ENCODE peak calls at places on chromosomes 16 and 17, in nine cellular contexts. F is stimulated activated CD4-positive, alpha-beta T cell treated with anti-CD3 and anti-CD28 coated beads, Interleukin-15, amount 100 ng/mL, for 1 hour; C is left cardiac atrium; S is cardiac muscle cell; K is COR-L47; W is MCF 10A; X is KG1; U is retina; I is neural progenitor cell. O is an unnamed sample.

GRCh38 chr16:56961386-56961785 is 364 bp upstream of the CETP start:
- DNase-seq in F (no peak), C (peak; percentile 6), S (no peak), K (no peak), W (no peak), X (no peak), U (no peak), I (no peak), O (peak; percentile 76)

GRCh38 chr17:77800832-77801231 is 157.7 kb upstream of the TNRC6C start:
- DNase-seq in F (no peak), C (peak; percentile 14), S (no peak), K (no peak), W (no peak), X (no peak), U (no peak), I (no peak), O (no peak)

GRCh38 chr16:1054660-1055556 is 17.6 kb upstream of the SSTR5 start:
- DNase-seq in F (peak; percentile 35), C (peak; percentile 73), S (peak; percentile 86), K (peak; percentile 49), W (peak; percentile 47), X (no peak), U (peak; percentile 86), I (peak; percentile 92), O (peak; percentile 49)

GRCh38 chr17:43389022-43389947 is 9.5 kb upstream of the ARL4D start:
- DNase-seq in F (peak; percentile 59), C (peak; percentile 81), S (peak; percentile 75), K (peak; percentile 70), W (peak; percentile 85), X (peak; percentile 61), U (peak; percentile 85), I (peak; percentile 81), O (peak; percentile 83)

GRCh38 chr17:4365628-4366311 is 705 bp downstream of the UBE2G1 start:
- DNase-seq in F (peak; percentile 14), C (peak; percentile 51), S (peak; percentile 68), K (peak; percentile 11), W (peak; percentile 24), X (no peak), U (peak; percentile 77), I (peak; percentile 80), O (no peak)

GRCh38 chr17:28810437-28810836 is 32.2 kb downstream of the FAM222B start:
- DNase-seq in F (no peak), C (no peak), S (no peak), K (no peak), W (peak; percentile 16), X (no peak), U (no peak), I (no peak), O (no peak)

GRCh38 chr17:80114758-80115157 is 13.4 kb downstream of the GAA start:
- DNase-seq in F (no peak), C (no peak), S (no peak), K (no peak), W (no peak), X (no peak), U (no peak), I (no peak), O (no peak)

GRCh38 chr16:75599452-75600277 is 23.4 kb downstream of the ADAT1 start:
- DNase-seq in F (no peak), C (no peak), S (no peak), K (no peak), W (no peak), X (no peak), U (no peak), I (no peak), O (peak; percentile 27)

GRCh38 chr17:55816532-55817272 is 65.9 kb downstream of the PCTP start:
- DNase-seq in F (no peak), C (no peak), S (no peak), K (no peak), W (no peak), X (no peak), U (no peak), I (no peak), O (no peak)

GRCh38 chr17:55641559-55642160 is 81.0 kb downstream of the TMEM100 start:
- DNase-seq in F (peak; percentile 8), C (peak; percentile 84), S (peak; percentile 88), K (peak; percentile 10), W (peak; percentile 78), X (peak; percentile 31), U (no peak), I (peak; percentile 43), O (peak; percentile 78)

GRCh38 chr17:61928101-61928436 is 287 bp upstream of the INTS2 start:
- DNase-seq in F (no peak), C (no peak), S (no peak), K (no peak), W (no peak), X (no peak), U (no peak), I (no peak), O (no peak)

GRCh38 chr17:55324296-55324978 is 59.7 kb downstream of the HLF start:
- DNase-seq in F (no peak), C (no peak), S (no peak), K (no peak), W (no peak), X (no peak), U (no peak), I (no peak), O (no peak)

GRCh38 chr16:46885960-46886763 is 2.0 kb downstream of the GPT2 start:
- DNase-seq in F (no peak), C (peak; percentile 47), S (peak; percentile 23), K (no peak), W (peak; percentile 55), X (no peak), U (peak; percentile 25), I (peak; percentile 71), O (no peak)

GRCh38 chr17:7880076-7880868 is 8.3 kb upstream of the CHD3 start:
- DNase-seq in F (no peak), C (no peak), S (no peak), K (no peak), W (no peak), X (no peak), U (no peak), I (no peak), O (no peak)

GRCh38 chr16:21608647-21609328 is 9.4 kb downstream of the METTL9 start:
- DNase-seq in F (no peak), C (no peak), S (no peak), K (no peak), W (peak; percentile 45), X (peak; percentile 49), U (no peak), I (peak; percentile 36), O (no peak)

GRCh38 chr16:10078541-10078949 is 103.7 kb downstream of the GRIN2A start:
- DNase-seq in F (no peak), C (no peak), S (no peak), K (no peak), W (no peak), X (no peak), U (peak; percentile 57), I (peak; percentile 71), O (no peak)

GRCh38 chr16:82924075-82924854 is 297.5 kb downstream of the CDH13 start:
- DNase-seq in F (no peak), C (no peak), S (peak; percentile 40), K (no peak), W (no peak), X (no peak), U (no peak), I (no peak), O (no peak)

GRCh38 chr16:85253127-85253941 is 141.1 kb upstream of the CIBAR2 start:
- DNase-seq in F (peak; percentile 62), C (peak; percentile 53), S (peak; percentile 65), K (no peak), W (peak; percentile 47), X (peak; percentile 45), U (peak; percentile 91), I (peak; percentile 82), O (peak; percentile 26)

GRCh38 chr17:17171186-17171585 is 34.9 kb downstream of the PLD6 start:
- DNase-seq in F (no peak), C (no peak), S (no peak), K (no peak), W (no peak), X (no peak), U (no peak), I (no peak), O (no peak)

GRCh38 chr17:17528696-17529652 is 32.8 kb upstream of the RASD1 start:
- DNase-seq in F (no peak), C (peak; percentile 24), S (no peak), K (no peak), W (no peak), X (no peak), U (no peak), I (no peak), O (no peak)

GRCh38 chr17:67246648-67247415 is 1.8 kb upstream of the HELZ start:
- DNase-seq in F (no peak), C (peak; percentile 36), S (no peak), K (no peak), W (peak; percentile 98), X (no peak), U (no peak), I (peak; percentile 28), O (no peak)

GRCh38 chr16:56743840-56744239 is 13.9 kb downstream of the NUP93 start:
- DNase-seq in F (no peak), C (peak; percentile 44), S (peak; percentile 59), K (no peak), W (peak; percentile 81), X (no peak), U (no peak), I (no peak), O (peak; percentile 40)

GRCh38 chr16:46558018-46558417 is 63.2 kb downstream of the SHCBP1 start:
- DNase-seq in F (no peak), C (no peak), S (no peak), K (no peak), W (no peak), X (no peak), U (no peak), I (no peak), O (no peak)

GRCh38 chr16:81697886-81698635 is 81.0 kb upstream of the PLCG2 start:
- DNase-seq in F (no peak), C (peak; percentile 65), S (no peak), K (no peak), W (no peak), X (no peak), U (peak; percentile 83), I (no peak), O (no peak)

O was measured in fibroblast of the aortic adventitia.